ENCODE peak calls at places on chromosome 17, in eight cellular contexts. One of them, this sample, is unnamed.

GRCh38 chr17:45889579-45889978 is 4.8 kb upstream of the MAPT start:
- DNase-seq in fibroblast of mammary gland: no peak
- DNase-seq in mammary epithelial cell: no peak
- DNase-seq in cortex of kidney: no peak
- DNase-seq in HTR-8/SVneo: no peak
- DNase-seq in AML-193: no peak
- DNase-seq in lower leg skin: no peak
- DNase-seq in heart left ventricle: no peak
- DNase-seq in this sample: no peak

GRCh38 chr17:83109793-83110645 is 30.6 kb downstream of the METRNL start:
- DNase-seq in fibroblast of mammary gland: peak
- DNase-seq in mammary epithelial cell: peak
- DNase-seq in cortex of kidney: no peak
- DNase-seq in HTR-8/SVneo: peak
- DNase-seq in AML-193: no peak
- DNase-seq in lower leg skin: peak
- DNase-seq in heart left ventricle: peak
- DNase-seq in this sample: peak

GRCh38 chr17:8503807-8504206 is 68.1 kb downstream of the NDEL1 start:
- DNase-seq in fibroblast of mammary gland: no peak
- DNase-seq in mammary epithelial cell: no peak
- DNase-seq in cortex of kidney: no peak
- DNase-seq in HTR-8/SVneo: no peak
- DNase-seq in AML-193: no peak
- DNase-seq in lower leg skin: peak
- DNase-seq in heart left ventricle: no peak
- DNase-seq in this sample: no peak

GRCh38 chr17:4110152-4110551 is 32.7 kb downstream of the ZZEF1 start:
- DNase-seq in fibroblast of mammary gland: peak
- DNase-seq in mammary epithelial cell: peak
- DNase-seq in cortex of kidney: no peak
- DNase-seq in HTR-8/SVneo: no peak
- DNase-seq in AML-193: no peak
- DNase-seq in lower leg skin: no peak
- DNase-seq in heart left ventricle: no peak
- DNase-seq in this sample: no peak

GRCh38 chr17:8222630-8223355 is 12.4 kb upstream of the AURKB start:
- DNase-seq in fibroblast of mammary gland: peak
- DNase-seq in mammary epithelial cell: peak
- DNase-seq in cortex of kidney: peak
- DNase-seq in HTR-8/SVneo: peak
- DNase-seq in AML-193: peak
- DNase-seq in lower leg skin: peak
- DNase-seq in heart left ventricle: peak
- DNase-seq in this sample: peak

GRCh38 chr17:79944821-79945391 is 90.8 kb downstream of the TBC1D16 start:
- DNase-seq in fibroblast of mammary gland: no peak
- DNase-seq in mammary epithelial cell: no peak
- DNase-seq in cortex of kidney: no peak
- DNase-seq in HTR-8/SVneo: no peak
- DNase-seq in AML-193: no peak
- DNase-seq in lower leg skin: peak
- DNase-seq in heart left ventricle: no peak
- DNase-seq in this sample: no peak

GRCh38 chr17:74519951-74520553 is 11.2 kb downstream of the CD300LB start:
- DNase-seq in fibroblast of mammary gland: no peak
- DNase-seq in mammary epithelial cell: no peak
- DNase-seq in cortex of kidney: no peak
- DNase-seq in HTR-8/SVneo: no peak
- DNase-seq in AML-193: peak
- DNase-seq in lower leg skin: peak
- DNase-seq in heart left ventricle: no peak
- DNase-seq in this sample: no peak

GRCh38 chr17:4703330-4703691 is 626 bp downstream of the PELP1 start:
- DNase-seq in fibroblast of mammary gland: no peak
- DNase-seq in mammary epithelial cell: no peak
- DNase-seq in cortex of kidney: no peak
- DNase-seq in HTR-8/SVneo: no peak
- DNase-seq in AML-193: no peak
- DNase-seq in lower leg skin: no peak
- DNase-seq in heart left ventricle: no peak
- DNase-seq in this sample: no peak

GRCh38 chr17:19410875-19411291 is at the start of gene RNF112:
- DNase-seq in fibroblast of mammary gland: peak
- DNase-seq in mammary epithelial cell: no peak
- DNase-seq in cortex of kidney: no peak
- DNase-seq in HTR-8/SVneo: no peak
- DNase-seq in AML-193: no peak
- DNase-seq in lower leg skin: peak
- DNase-seq in heart left ventricle: no peak
- DNase-seq in this sample: no peak

GRCh38 chr17:44786551-44787081 is 27.8 kb downstream of the ADAM11 start:
- DNase-seq in fibroblast of mammary gland: no peak
- DNase-seq in mammary epithelial cell: no peak
- DNase-seq in cortex of kidney: no peak
- DNase-seq in HTR-8/SVneo: no peak
- DNase-seq in AML-193: no peak
- DNase-seq in lower leg skin: no peak
- DNase-seq in heart left ventricle: peak
- DNase-seq in this sample: no peak

GRCh38 chr17:35726609-35727460 is 4.6 kb upstream of the RASL10B start:
- DNase-seq in fibroblast of mammary gland: peak
- DNase-seq in mammary epithelial cell: peak
- DNase-seq in cortex of kidney: no peak
- DNase-seq in HTR-8/SVneo: peak
- DNase-seq in AML-193: no peak
- DNase-seq in lower leg skin: peak
- DNase-seq in heart left ventricle: no peak
- DNase-seq in this sample: peak

GRCh38 chr17:37488009-37488604 is 1.6 kb upstream of the DUSP14 start:
- DNase-seq in fibroblast of mammary gland: peak
- DNase-seq in mammary epithelial cell: peak
- DNase-seq in cortex of kidney: no peak
- DNase-seq in HTR-8/SVneo: peak
- DNase-seq in AML-193: peak
- DNase-seq in lower leg skin: no peak
- DNase-seq in heart left ventricle: no peak
- DNase-seq in this sample: no peak

GRCh38 chr17:82983510-82984248 is 95.7 kb upstream of the METRNL start:
- DNase-seq in fibroblast of mammary gland: no peak
- DNase-seq in mammary epithelial cell: no peak
- DNase-seq in cortex of kidney: no peak
- DNase-seq in HTR-8/SVneo: no peak
- DNase-seq in AML-193: no peak
- DNase-seq in lower leg skin: no peak
- DNase-seq in heart left ventricle: no peak
- DNase-seq in this sample: no peak

GRCh38 chr17:32756696-32757095 is 120.2 kb downstream of the MYO1D start:
- DNase-seq in fibroblast of mammary gland: no peak
- DNase-seq in mammary epithelial cell: no peak
- DNase-seq in cortex of kidney: no peak
- DNase-seq in HTR-8/SVneo: no peak
- DNase-seq in AML-193: no peak
- DNase-seq in lower leg skin: no peak
- DNase-seq in heart left ventricle: no peak
- DNase-seq in this sample: no peak

GRCh38 chr17:45973943-45974859 is 24.8 kb upstream of the STH start:
- DNase-seq in fibroblast of mammary gland: no peak
- DNase-seq in mammary epithelial cell: no peak
- DNase-seq in cortex of kidney: no peak
- DNase-seq in HTR-8/SVneo: no peak
- DNase-seq in AML-193: no peak
- DNase-seq in lower leg skin: no peak
- DNase-seq in heart left ventricle: no peak
- DNase-seq in this sample: no peak

GRCh38 chr17:10155334-10156081 is 42.9 kb downstream of the GAS7 start:
- DNase-seq in fibroblast of mammary gland: peak
- DNase-seq in mammary epithelial cell: no peak
- DNase-seq in cortex of kidney: no peak
- DNase-seq in HTR-8/SVneo: no peak
- DNase-seq in AML-193: no peak
- DNase-seq in lower leg skin: no peak
- DNase-seq in heart left ventricle: peak
- DNase-seq in this sample: no peak

GRCh38 chr17:14768923-14769322 is 468.0 kb downstream of the HS3ST3B1 start:
- DNase-seq in fibroblast of mammary gland: no peak
- DNase-seq in mammary epithelial cell: no peak
- DNase-seq in cortex of kidney: no peak
- DNase-seq in HTR-8/SVneo: no peak
- DNase-seq in AML-193: no peak
- DNase-seq in lower leg skin: no peak
- DNase-seq in heart left ventricle: no peak
- DNase-seq in this sample: no peak

GRCh38 chr17:49914096-49914490 is 54.9 kb upstream of the DLX4 start:
- DNase-seq in fibroblast of mammary gland: no peak
- DNase-seq in mammary epithelial cell: no peak
- DNase-seq in cortex of kidney: no peak
- DNase-seq in HTR-8/SVneo: no peak
- DNase-seq in AML-193: no peak
- DNase-seq in lower leg skin: no peak
- DNase-seq in heart left ventricle: peak
- DNase-seq in this sample: no peak

GRCh38 chr17:78738245-78738644 is 43.8 kb downstream of the CYTH1 start:
- DNase-seq in fibroblast of mammary gland: no peak
- DNase-seq in mammary epithelial cell: no peak
- DNase-seq in cortex of kidney: no peak
- DNase-seq in HTR-8/SVneo: no peak
- DNase-seq in AML-193: no peak
- DNase-seq in lower leg skin: peak
- DNase-seq in heart left ventricle: no peak
- DNase-seq in this sample: no peak

GRCh38 chr17:72383053-72383847 is 262.4 kb downstream of the SOX9 start:
- DNase-seq in fibroblast of mammary gland: no peak
- DNase-seq in mammary epithelial cell: no peak
- DNase-seq in cortex of kidney: no peak
- DNase-seq in HTR-8/SVneo: no peak
- DNase-seq in AML-193: no peak
- DNase-seq in lower leg skin: no peak
- DNase-seq in heart left ventricle: peak
- DNase-seq in this sample: no peak

GRCh38 chr17:14307560-14308024 is 6.7 kb downstream of the HS3ST3B1 start:
- DNase-seq in fibroblast of mammary gland: peak
- DNase-seq in mammary epithelial cell: peak
- DNase-seq in cortex of kidney: no peak
- DNase-seq in HTR-8/SVneo: no peak
- DNase-seq in AML-193: no peak
- DNase-seq in lower leg skin: no peak
- DNase-seq in heart left ventricle: no peak
- DNase-seq in this sample: no peak

GRCh38 chr17:19724501-19725420 is 8.4 kb upstream of the SLC47A2 start:
- DNase-seq in fibroblast of mammary gland: peak
- DNase-seq in mammary epithelial cell: peak
- DNase-seq in cortex of kidney: no peak
- DNase-seq in HTR-8/SVneo: no peak
- DNase-seq in AML-193: no peak
- DNase-seq in lower leg skin: peak
- DNase-seq in heart left ventricle: peak
- DNase-seq in this sample: no peak

GRCh38 chr17:5466295-5466694 is 2.5 kb downstream of the DHX33 start:
- DNase-seq in fibroblast of mammary gland: no peak
- DNase-seq in mammary epithelial cell: no peak
- DNase-seq in cortex of kidney: no peak
- DNase-seq in HTR-8/SVneo: no peak
- DNase-seq in AML-193: no peak
- DNase-seq in lower leg skin: no peak
- DNase-seq in heart left ventricle: no peak
- DNase-seq in this sample: no peak

GRCh38 chr17:29722411-29723198 is 99.9 kb upstream of the CORO6 start:
- DNase-seq in fibroblast of mammary gland: peak
- DNase-seq in mammary epithelial cell: no peak
- DNase-seq in cortex of kidney: no peak
- DNase-seq in HTR-8/SVneo: no peak
- DNase-seq in AML-193: peak
- DNase-seq in lower leg skin: no peak
- DNase-seq in heart left ventricle: peak
- DNase-seq in this sample: no peak

GRCh38 chr17:45332989-45333701 is 16.3 kb upstream of the MAP3K14 start:
- DNase-seq in fibroblast of mammary gland: no peak
- DNase-seq in mammary epithelial cell: no peak
- DNase-seq in cortex of kidney: no peak
- DNase-seq in HTR-8/SVneo: no peak
- DNase-seq in AML-193: peak
- DNase-seq in lower leg skin: peak
- DNase-seq in heart left ventricle: no peak
- DNase-seq in this sample: no peak

GRCh38 chr17:43799047-43799446 is 18.8 kb downstream of the CFAP97D1 start:
- DNase-seq in fibroblast of mammary gland: no peak
- DNase-seq in mammary epithelial cell: no peak
- DNase-seq in cortex of kidney: no peak
- DNase-seq in HTR-8/SVneo: no peak
- DNase-seq in AML-193: no peak
- DNase-seq in lower leg skin: no peak
- DNase-seq in heart left ventricle: no peak
- DNase-seq in this sample: no peak

GRCh38 chr17:67944035-67944434 is 52.2 kb downstream of the C17orf58 start:
- DNase-seq in fibroblast of mammary gland: no peak
- DNase-seq in mammary epithelial cell: no peak
- DNase-seq in cortex of kidney: no peak
- DNase-seq in HTR-8/SVneo: no peak
- DNase-seq in AML-193: no peak
- DNase-seq in lower leg skin: no peak
- DNase-seq in heart left ventricle: no peak
- DNase-seq in this sample: no peak

GRCh38 chr17:4838306-4838785 is 5.2 kb downstream of the MINK1 start:
- DNase-seq in fibroblast of mammary gland: no peak
- DNase-seq in mammary epithelial cell: no peak
- DNase-seq in cortex of kidney: no peak
- DNase-seq in HTR-8/SVneo: no peak
- DNase-seq in AML-193: no peak
- DNase-seq in lower leg skin: no peak
- DNase-seq in heart left ventricle: no peak
- DNase-seq in this sample: no peak

GRCh38 chr17:68909066-68909465 is 46.1 kb downstream of the ABCA8 start:
- DNase-seq in fibroblast of mammary gland: peak
- DNase-seq in mammary epithelial cell: peak
- DNase-seq in cortex of kidney: no peak
- DNase-seq in HTR-8/SVneo: peak
- DNase-seq in AML-193: peak
- DNase-seq in lower leg skin: peak
- DNase-seq in heart left ventricle: peak
- DNase-seq in this sample: peak

GRCh38 chr17:27549251-27549919 is 81.6 kb upstream of the LGALS9 start:
- DNase-seq in fibroblast of mammary gland: no peak
- DNase-seq in mammary epithelial cell: no peak
- DNase-seq in cortex of kidney: no peak
- DNase-seq in HTR-8/SVneo: no peak
- DNase-seq in AML-193: no peak
- DNase-seq in lower leg skin: no peak
- DNase-seq in heart left ventricle: no peak
- DNase-seq in this sample: no peak

GRCh38 chr17:29619251-29619650 is 3.5 kb downstream of the CORO6 start:
- DNase-seq in fibroblast of mammary gland: peak
- DNase-seq in mammary epithelial cell: no peak
- DNase-seq in cortex of kidney: no peak
- DNase-seq in HTR-8/SVneo: peak
- DNase-seq in AML-193: peak
- DNase-seq in lower leg skin: no peak
- DNase-seq in heart left ventricle: peak
- DNase-seq in this sample: no peak

GRCh38 chr17:50586421-50587247 is 26.1 kb downstream of the CACNA1G start:
- DNase-seq in fibroblast of mammary gland: no peak
- DNase-seq in mammary epithelial cell: no peak
- DNase-seq in cortex of kidney: no peak
- DNase-seq in HTR-8/SVneo: no peak
- DNase-seq in AML-193: no peak
- DNase-seq in lower leg skin: no peak
- DNase-seq in heart left ventricle: no peak
- DNase-seq in this sample: no peak

GRCh38 chr17:78884876-78885667 is 17.9 kb downstream of the CEP295NL start:
- DNase-seq in fibroblast of mammary gland: no peak
- DNase-seq in mammary epithelial cell: no peak
- DNase-seq in cortex of kidney: no peak
- DNase-seq in HTR-8/SVneo: no peak
- DNase-seq in AML-193: no peak
- DNase-seq in lower leg skin: no peak
- DNase-seq in heart left ventricle: no peak
- DNase-seq in this sample: no peak

GRCh38 chr17:181213-182163 is at the start of gene DOC2B:
- DNase-seq in fibroblast of mammary gland: peak
- DNase-seq in mammary epithelial cell: peak
- DNase-seq in cortex of kidney: no peak
- DNase-seq in HTR-8/SVneo: no peak
- DNase-seq in AML-193: no peak
- DNase-seq in lower leg skin: no peak
- DNase-seq in heart left ventricle: peak
- DNase-seq in this sample: no peak